ENCODE peak calls at places on chromosomes 1 and 21, in four cellular contexts. I is heart left ventricle, X is suprapubic skin, N is adrenal gland. H is an unnamed sample.

GRCh38 chr1:153937331-153937730 is 9.2 kb downstream of the DENND4B start:
- DNase-seq in N (no peak), X (no peak), I (no peak), H (no peak)

GRCh38 chr1:243474384-243474851 is 218.6 kb downstream of the SDCCAG8 start:
- DNase-seq in I (no peak), N (no peak), X (no peak), H (no peak)

GRCh38 chr1:9371391-9371935 is 78.8 kb downstream of the SPSB1 start:
- DNase-seq in X (no peak), N (peak; percentile 54), I (peak; percentile 54), H (no peak)

GRCh38 chr1:203555484-203556046 is 61.6 kb downstream of the OPTC start:
- DNase-seq in X (no peak), I (no peak), N (no peak), H (no peak)

GRCh38 chr1:117562581-117563491 is 43.0 kb upstream of the TENT5C start:
- DNase-seq in I (no peak), N (no peak), X (peak; percentile 48), H (no peak)

GRCh38 chr1:9886063-9886742 is 23.9 kb downstream of the CTNNBIP1 start:
- DNase-seq in X (no peak), N (no peak), I (no peak), H (no peak)

GRCh38 chr1:7555391-7556185 is 215.5 kb upstream of the VAMP3 start:
- DNase-seq in N (no peak), X (no peak), I (no peak), H (no peak)

GRCh38 chr1:119773711-119774241 is 5.1 kb upstream of the HMGCS2 start:
- DNase-seq in X (no peak), I (no peak), N (no peak), H (no peak)

GRCh38 chr1:1361982-1362423 is 3.6 kb upstream of the MXRA8 start:
- DNase-seq in I (no peak), X (no peak), N (peak; percentile 63), H (peak; percentile 51)

GRCh38 chr1:175564119-175564518 is 179.3 kb downstream of the TNR start:
- DNase-seq in N (no peak), I (no peak), X (no peak), H (no peak)

GRCh38 chr1:108560430-108561144 is 687 bp downstream of the EEIG2 start:
- DNase-seq in X (peak; percentile 75), I (peak; percentile 40), N (peak; percentile 34), H (peak; percentile 72)

GRCh38 chr1:37999434-38000232 is 5.7 kb downstream of the FHL3 start:
- DNase-seq in I (peak; percentile 77), X (no peak), N (peak; percentile 78), H (no peak)

GRCh38 chr1:3827813-3828307 is 29.2 kb downstream of the CEP104 start:
- DNase-seq in X (peak; percentile 48), I (no peak), N (no peak), H (no peak)

GRCh38 chr1:102628008-102628736 is 480.1 kb downstream of the COL11A1 start:
- DNase-seq in I (no peak), N (no peak), X (no peak), H (no peak)

GRCh38 chr1:244349103-244349531 is 102.6 kb downstream of the ADSS2 start:
- DNase-seq in N (peak; percentile 51), I (no peak), X (no peak), H (peak; percentile 54)

GRCh38 chr1:226100436-226101347 is 38.2 kb downstream of the H3-3A start:
- DNase-seq in X (no peak), I (peak; percentile 23), N (no peak), H (peak; percentile 56)

GRCh38 chr1:180975551-180975950 is 47.1 kb downstream of the STX6 start:
- DNase-seq in X (no peak), N (no peak), I (no peak), H (no peak)

GRCh38 chr1:16617101-16617727 is 3.9 kb upstream of the NBPF1 start:
- DNase-seq in I (peak; percentile 10), N (peak; percentile 34), X (peak; percentile 75), H (peak; percentile 18)

GRCh38 chr1:244897476-244898254 is 33.3 kb upstream of the HNRNPU start:
- DNase-seq in I (no peak), X (no peak), N (no peak), H (no peak)

GRCh38 chr1:203166192-203166940 is 9.3 kb downstream of the MYBPH start:
- DNase-seq in N (no peak), I (no peak), X (no peak), H (no peak)

GRCh38 chr1:186896211-186896610 is 67.5 kb downstream of the PLA2G4A start:
- DNase-seq in X (no peak), I (no peak), N (no peak), H (no peak)

GRCh38 chr1:97158704-97159103 is 437.1 kb downstream of the PTBP2 start:
- DNase-seq in X (no peak), I (no peak), N (no peak), H (no peak)

GRCh38 chr1:69221492-69221990 is 346.2 kb upstream of the LRRC7 start:
- DNase-seq in I (no peak), X (no peak), N (no peak), H (no peak)

GRCh38 chr1:101238041-101238515 is 1.3 kb downstream of the S1PR1 start:
- DNase-seq in N (peak; percentile 21), I (no peak), X (no peak), H (peak; percentile 78)

GRCh38 chr1:10019561-10019960 is 13.2 kb upstream of the UBE4B start:
- DNase-seq in X (no peak), I (no peak), N (no peak), H (no peak)

GRCh38 chr1:178530037-178530402 is 17.1 kb downstream of the TEX35 start:
- DNase-seq in I (no peak), N (peak; percentile 26), X (peak; percentile 43), H (no peak)

GRCh38 chr1:147611021-147611426 is 59.3 kb downstream of the ACP6 start:
- DNase-seq in I (no peak), N (no peak), X (no peak), H (no peak)

GRCh38 chr1:219958875-219959417 is 30.6 kb upstream of the SLC30A10 start:
- DNase-seq in N (no peak), X (no peak), I (no peak), H (peak; percentile 59)

GRCh38 chr1:228108055-228108690 is 926 bp downstream of the MRPL55 start:
- DNase-seq in X (no peak), N (no peak), I (no peak), H (peak; percentile 1)

GRCh38 chr1:228108742-228109072 is 392 bp downstream of the MRPL55 start:
- DNase-seq in I (no peak), X (no peak), N (no peak), H (no peak)

GRCh38 chr1:228109962-228110488 is 926 bp upstream of the MRPL55 start:
- DNase-seq in N (peak; percentile 29), I (no peak), X (no peak), H (no peak)

GRCh38 chr1:228110536-228110935 is 1.4 kb upstream of the MRPL55 start:
- DNase-seq in N (no peak), X (no peak), I (no peak), H (no peak)

DNA sequence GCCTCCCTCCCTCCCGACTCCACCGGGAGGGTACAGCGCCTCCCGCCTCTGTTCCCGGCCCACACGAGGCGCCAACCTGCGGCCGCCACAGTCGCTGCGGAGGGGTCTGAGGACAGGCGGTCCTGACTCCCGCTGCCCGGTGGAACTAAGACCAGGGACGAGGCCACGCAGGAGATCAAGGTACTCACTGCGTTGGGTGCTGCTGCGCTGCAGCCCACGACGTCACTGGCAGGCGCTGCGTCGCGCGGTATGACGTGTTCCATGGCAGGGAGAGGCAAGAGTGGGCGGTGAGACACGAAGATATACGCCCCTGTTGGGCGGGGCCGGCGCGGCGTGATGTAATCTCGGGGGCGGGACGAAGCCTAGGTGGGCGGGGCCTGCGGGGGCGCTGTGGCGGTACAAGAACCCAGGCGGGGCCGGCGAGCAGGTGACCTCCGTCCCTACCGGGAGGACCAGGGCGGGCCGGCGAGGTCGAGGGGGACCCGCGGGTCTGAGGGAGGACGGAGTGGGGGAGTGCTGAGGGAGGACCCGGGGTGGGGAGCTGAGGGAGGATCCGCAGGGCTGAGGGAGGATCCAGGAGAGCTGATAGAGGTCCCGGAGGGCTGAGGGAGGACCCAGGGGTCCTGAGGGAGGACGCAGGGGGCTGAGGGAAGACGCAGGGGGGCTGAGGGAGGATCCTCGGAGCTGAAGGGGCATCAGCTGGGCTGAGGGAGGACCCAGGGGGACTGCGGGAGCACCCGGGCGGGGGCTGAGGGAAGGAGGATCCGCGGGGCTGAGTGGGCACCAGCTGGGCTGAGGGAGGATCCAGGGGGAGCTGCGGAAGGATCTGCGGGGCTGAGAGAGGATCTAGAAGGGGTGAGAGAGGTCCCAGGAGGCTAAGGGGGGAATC is at the start of gene MRPL55:
- DNase-seq in N (peak; percentile 98), I (peak; percentile 96), X (peak; percentile 99), H (peak; percentile 100)
- H3K27ac ChIP-seq in N (peak within 1 kb of the TSS; percentile 26), I (peak within 1 kb of the TSS; percentile 88), X (peak within 1 kb of the TSS; percentile 89), H (peak within 1 kb of the TSS; percentile 91)

GRCh38 chr1:89758127-89758526 is 62.7 kb upstream of the LRRC8D start:
- DNase-seq in I (no peak), N (no peak), X (no peak), H (no peak)
- H3K4me3 ChIP-seq in I (no peak overlapping the region), N (no peak overlapping the region), X (no peak overlapping the region), H (no peak overlapping the region)

GRCh38 chr1:41017141-41018024 is 4.1 kb downstream of the SLFNL1 start:
- DNase-seq in X (no peak), I (no peak), N (no peak), H (no peak)
- TF ChIP-seq POLR2A in X (no peak), I (no peak), N (no peak), H (no peak)

DNA sequence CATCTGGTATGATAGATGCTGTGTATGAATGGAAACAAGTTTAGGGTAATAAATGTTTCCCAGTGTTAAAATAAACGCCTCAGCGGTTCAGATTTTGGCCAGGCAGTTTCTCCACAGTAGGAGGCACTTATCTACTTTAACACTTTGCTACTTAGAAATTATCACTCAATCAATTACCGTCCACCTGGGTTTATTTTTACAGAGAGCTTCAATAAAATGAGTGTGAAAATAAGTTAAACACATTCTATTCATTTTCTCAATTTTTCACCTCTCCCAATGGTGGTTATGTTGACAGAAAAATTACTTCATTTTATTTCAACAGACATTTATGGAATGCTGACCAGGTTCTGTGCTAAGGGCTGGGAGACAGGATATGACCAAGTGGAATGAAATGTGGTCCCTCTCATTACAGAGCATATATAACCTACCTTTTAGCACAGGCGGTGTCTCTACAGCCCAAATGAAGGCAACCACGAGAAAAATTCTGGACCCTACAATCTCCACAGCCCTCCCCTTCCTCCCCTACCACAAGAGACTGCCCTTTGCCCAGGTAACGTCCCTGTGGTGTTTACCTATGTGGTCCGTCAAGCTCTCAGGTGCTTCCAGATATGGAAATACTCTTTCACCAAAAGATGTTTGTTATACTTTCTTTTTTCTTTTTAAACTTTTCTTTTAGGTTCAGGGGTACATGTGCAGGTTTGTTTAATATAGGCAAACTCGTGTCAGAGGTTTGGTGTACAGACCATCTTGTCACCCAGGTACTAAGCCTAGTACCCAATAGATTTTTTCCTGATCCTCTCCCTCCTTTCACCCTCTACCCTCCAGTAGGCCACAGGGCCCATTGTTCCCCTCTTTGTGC is 105.5 kb downstream of the HLCS start:
- DNase-seq in N (no peak), I (no peak), X (no peak), H (no peak)
- H3K27ac ChIP-seq in N (no peak overlapping the region), I (peak overlapping the region; percentile 57), X (no peak overlapping the region), H (no peak overlapping the region)

GRCh38 chr1:44785501-44786137 is 2.4 kb downstream of the BEST4 start:
- DNase-seq in X (no peak), N (no peak), I (no peak), H (no peak)
- H3K4me3 ChIP-seq in X (peak overlapping the region; percentile 57), N (no peak overlapping the region), I (peak overlapping the region; percentile 2), H (peak overlapping the region; percentile 36)